ENCODE peak calls at places on chromosomes 5 and 9, in four cellular contexts. M, O, W and J are unnamed samples.
A peak's percentile ranks its signal among the peaks of the same experiment; 100 is the strongest.

GRCh38 chr9:125258160-125258559 is 3.5 kb upstream of the GAPVD1 start:
- DNase-seq in M (no peak), O (no peak), W (no peak), J (no peak)

GRCh38 chr9:76898786-76899185 is 7.1 kb downstream of the PRUNE2 start:
- DNase-seq in M (no peak), O (no peak), W (no peak), J (no peak)

GRCh38 chr9:99296375-99296951 is 74.4 kb downstream of the SEC61B start:
- DNase-seq in M (no peak), O (no peak), W (no peak), J (no peak)

GRCh38 chr9:75909776-75910175 is 19.3 kb downstream of the PCSK5 start:
- DNase-seq in M (no peak), O (no peak), W (no peak), J (no peak)

GRCh38 chr5:107425541-107426031 is 245.2 kb downstream of the EFNA5 start:
- DNase-seq in M (peak; percentile 9), O (no peak), W (no peak), J (no peak)

GRCh38 chr5:175381116-175381515 is 62.9 kb downstream of the DRD1 start:
- DNase-seq in M (no peak), O (no peak), W (no peak), J (no peak)

GRCh38 chr5:62029303-62029702 is 276.7 kb upstream of the KIF2A start:
- DNase-seq in M (no peak), O (no peak), W (no peak), J (no peak)

GRCh38 chr5:132684496-132684895 is 10.7 kb downstream of the IL4 start:
- DNase-seq in M (no peak), O (no peak), W (no peak), J (no peak)

GRCh38 chr5:173667702-173668101 is 51.3 kb upstream of the BOD1 start:
- DNase-seq in M (no peak), O (no peak), W (no peak), J (no peak)

GRCh38 chr9:79129865-79130480 is 441.8 kb upstream of the TLE4 start:
- DNase-seq in M (no peak), O (no peak), W (no peak), J (no peak)

GRCh38 chr5:1009359-1010180 is 968 bp downstream of the NKD2 start:
- DNase-seq in M (peak; percentile 88), O (no peak), W (no peak), J (no peak)

GRCh38 chr5:112917453-112918005 is 4.5 kb downstream of the REEP5 start:
- DNase-seq in M (peak; percentile 20), O (no peak), W (no peak), J (no peak)

GRCh38 chr9:122827759-122828090 is 663 bp downstream of the PDCL start:
- DNase-seq in M (no peak), O (no peak), W (no peak), J (no peak)

GRCh38 chr5:179800071-179800695 is 6.4 kb downstream of the LTC4S start:
- DNase-seq in M (no peak), O (peak; percentile 72), W (no peak), J (no peak)

GRCh38 chr5:19099195-19099594 is 888.8 kb downstream of the CDH18 start:
- DNase-seq in M (no peak), O (no peak), W (no peak), J (no peak)

GRCh38 chr9:125521462-125522327 is 185.3 kb downstream of the MAPKAP1 start:
- DNase-seq in M (no peak), O (no peak), W (no peak), J (peak; percentile 58)

GRCh38 chr9:15155826-15156225 is 151.2 kb downstream of the TTC39B start:
- DNase-seq in M (no peak), O (no peak), W (no peak), J (no peak)

GRCh38 chr9:134027561-134027960 is 2.3 kb downstream of the BRD3OS start:
- DNase-seq in M (no peak), O (no peak), W (no peak), J (no peak)

GRCh38 chr5:142685418-142686209 is at the start of gene FGF1:
- DNase-seq in M (no peak), O (peak; percentile 90), W (no peak), J (no peak)

GRCh38 chr9:70121818-70122436 is 78.3 kb downstream of the MAMDC2 start:
- DNase-seq in M (no peak), O (no peak), W (no peak), J (no peak)

GRCh38 chr5:110054240-110054639 is 364.5 kb downstream of the MAN2A1 start:
- DNase-seq in M (no peak), O (peak; percentile 84), W (peak; percentile 16), J (peak; percentile 69)

GRCh38 chr5:124697912-124698690 is 48.3 kb downstream of the ZNF608 start:
- DNase-seq in M (no peak), O (no peak), W (no peak), J (no peak)

GRCh38 chr9:21761309-21761901 is 41.0 kb upstream of the MTAP start:
- DNase-seq in M (no peak), O (no peak), W (no peak), J (peak; percentile 63)

GRCh38 chr9:73038089-73038509 is 85.2 kb upstream of the ALDH1A1 start:
- DNase-seq in M (no peak), O (no peak), W (no peak), J (no peak)

GRCh38 chr5:12392246-12392645 is 488.0 kb upstream of the CTNND2 start:
- DNase-seq in M (no peak), O (no peak), W (no peak), J (no peak)

GRCh38 chr9:133403766-133404439 is 13.9 kb downstream of the REXO4 start:
- DNase-seq in M (peak; percentile 71), O (peak; percentile 61), W (peak; percentile 17), J (no peak)

GRCh38 chr9:121937248-121937647 is 155.9 kb downstream of the TTLL11 start:
- DNase-seq in M (no peak), O (no peak), W (no peak), J (no peak)

GRCh38 chr5:168308976-168309598 is 17.6 kb downstream of the WWC1 start:
- DNase-seq in M (no peak), O (no peak), W (no peak), J (no peak)

GRCh38 chr5:43215073-43215631 is 23.1 kb downstream of the NIM1K start:
- DNase-seq in M (no peak), O (no peak), W (no peak), J (no peak)

GRCh38 chr5:107549567-107549966 is 121.2 kb downstream of the EFNA5 start:
- DNase-seq in M (no peak), O (no peak), W (no peak), J (no peak)

GRCh38 chr9:121841771-121842611 is 190.6 kb downstream of the DAB2IP start:
- DNase-seq in M (no peak), O (no peak), W (no peak), J (no peak)

GRCh38 chr9:124783830-124784229 is 6.9 kb downstream of the OLFML2A start:
- DNase-seq in M (no peak), O (no peak), W (no peak), J (no peak)

GRCh38 chr5:14745753-14746152 is 81.2 kb downstream of the OTULIN start:
- DNase-seq in M (no peak), O (no peak), W (peak; percentile 8), J (no peak)

GRCh38 chr5:149317281-149318048 is 27.8 kb upstream of the GRPEL2 start:
- DNase-seq in M (peak; percentile 41), O (no peak), W (no peak), J (no peak)